ENCODE peak calls at places on chromosome 12, in five cellular contexts. X is AG04450, H is hepatocyte, Q is left lung, U is Caco-2. R is an unnamed sample.

GRCh38 chr12:120439646-120440247 is 1.8 kb downstream of the COX6A1 start:
- DNase-seq in Q (no peak), U (peak), X (no peak), H (peak), R (peak)

GRCh38 chr12:27048822-27049752 is 26.7 kb downstream of the MED21 start:
- DNase-seq in H (peak), U (no peak), Q (no peak), X (peak), R (no peak)

GRCh38 chr12:46404225-46404631 is 31.7 kb upstream of the SLC38A2 start:
- DNase-seq in H (no peak), U (no peak), X (no peak), Q (no peak), R (no peak)

GRCh38 chr12:57148469-57149308 is 1.3 kb upstream of the LRP1-AS start:
- DNase-seq in U (peak), X (no peak), Q (no peak), H (peak), R (no peak)

GRCh38 chr12:117816-118345 is 51.3 kb downstream of the IQSEC3 start:
- DNase-seq in U (no peak), Q (no peak), X (no peak), H (no peak), R (peak)

GRCh38 chr12:66688836-66689439 is 10.1 kb upstream of the GRIP1 start:
- DNase-seq in U (peak), X (no peak), H (peak), Q (no peak), R (no peak)

GRCh38 chr12:52337054-52337453 is 15.9 kb upstream of the KRT83 start:
- DNase-seq in X (no peak), H (no peak), Q (no peak), U (no peak), R (no peak)

GRCh38 chr12:129101404-129101803 is 248.1 kb downstream of the GLT1D1 start:
- DNase-seq in U (no peak), Q (no peak), X (no peak), H (no peak), R (no peak)

GRCh38 chr12:52867636-52868035 is 18.8 kb upstream of the KRT78 start:
- DNase-seq in U (no peak), Q (peak), X (no peak), H (no peak), R (no peak)

GRCh38 chr12:120690978-120691377 is 4.0 kb downstream of the MLEC start:
- DNase-seq in X (no peak), H (no peak), Q (no peak), U (no peak), R (no peak)

GRCh38 chr12:67910360-67911292 is 78.6 kb upstream of the IFNG-AS1 start:
- DNase-seq in X (peak), U (no peak), H (no peak), Q (no peak), R (no peak)

GRCh38 chr12:42099433-42099832 is 45.2 kb downstream of the GXYLT1 start:
- DNase-seq in H (no peak), U (no peak), Q (no peak), X (no peak), R (no peak)

GRCh38 chr12:42104784-42105183 is 39.9 kb downstream of the GXYLT1 start:
- DNase-seq in U (no peak), X (no peak), H (no peak), Q (no peak), R (no peak)

GRCh38 chr12:42102720-42103119 is 42.0 kb downstream of the GXYLT1 start:
- DNase-seq in X (no peak), Q (no peak), H (no peak), U (no peak), R (no peak)

GRCh38 chr12:42103155-42103554 is 41.5 kb downstream of the GXYLT1 start:
- DNase-seq in Q (no peak), X (no peak), H (no peak), U (no peak), R (no peak)

GRCh38 chr12:42104087-42104486 is 40.6 kb downstream of the GXYLT1 start:
- DNase-seq in Q (no peak), U (no peak), H (no peak), X (no peak), R (no peak)
- TF ChIP-seq CTCF in Q (no peak), U (no peak), H (peak), X (peak), R (peak)

GRCh38 chr12:75684678-75685620 is 173.5 kb upstream of the KRR1 start:
- DNase-seq in H (no peak), X (no peak), Q (no peak), U (no peak), R (no peak)

GRCh38 chr12:75694891-75695290 is 183.5 kb upstream of the KRR1 start:
- DNase-seq in U (no peak), X (no peak), Q (no peak), H (no peak), R (no peak)

GRCh38 chr12:75685826-75686225 is 174.4 kb upstream of the KRR1 start:
- DNase-seq in X (no peak), U (no peak), Q (no peak), H (no peak), R (no peak)

GRCh38 chr12:75692883-75693282 is 181.5 kb upstream of the KRR1 start:
- DNase-seq in X (no peak), Q (no peak), U (no peak), H (no peak), R (no peak)

DNA sequence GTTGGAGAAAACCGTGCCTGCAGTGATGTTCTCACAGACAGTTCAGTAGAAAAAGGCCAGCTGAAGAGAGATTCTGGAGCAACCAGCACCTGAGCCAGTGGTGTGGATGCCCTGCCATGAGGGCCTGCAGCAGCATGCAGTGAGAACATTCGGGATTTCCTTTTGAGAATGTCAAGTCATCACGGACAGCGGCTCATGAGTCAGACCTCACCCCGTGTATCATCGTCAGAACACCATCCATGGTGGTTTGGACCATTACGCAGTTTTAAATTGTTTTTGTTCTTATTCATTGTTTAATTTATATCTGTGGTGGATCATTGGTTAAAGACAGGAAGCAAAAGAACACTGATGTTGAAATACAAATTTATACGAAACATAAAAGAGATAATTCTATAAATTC is 179.1 kb upstream of the KRR1 start:
- DNase-seq in U (no peak), H (no peak), X (peak), Q (no peak), R (no peak)
- TF ChIP-seq CTCF in U (no peak), H (no peak), X (no peak), Q (no peak), R (no peak)

GRCh38 chr12:99039367-99040120 is 394.5 kb downstream of the APAF1 start:
- DNase-seq in U (no peak), Q (no peak), H (no peak), X (no peak), R (no peak)

GRCh38 chr12:99045158-99045557 is 400.1 kb downstream of the APAF1 start:
- DNase-seq in U (no peak), H (no peak), X (no peak), Q (no peak), R (no peak)

GRCh38 chr12:99043319-99043914 is 398.3 kb downstream of the APAF1 start:
- DNase-seq in U (peak), H (peak), Q (peak), X (peak), R (no peak)
- TF ChIP-seq CTCF in U (peak), H (peak), Q (peak), X (peak), R (peak)

GRCh38 chr12:96329545-96329944 is 70.7 kb downstream of the CDK17 start:
- DNase-seq in X (no peak), Q (no peak), H (no peak), U (no peak), R (no peak)

GRCh38 chr12:96327346-96327745 is 72.9 kb downstream of the CDK17 start:
- DNase-seq in Q (no peak), U (no peak), H (no peak), X (no peak), R (no peak)

GRCh38 chr12:96329018-96329417 is 71.2 kb downstream of the CDK17 start:
- DNase-seq in U (no peak), X (no peak), H (no peak), Q (no peak), R (no peak)

GRCh38 chr12:96326628-96327227 is 73.5 kb downstream of the CDK17 start:
- DNase-seq in U (no peak), Q (no peak), X (no peak), H (no peak), R (no peak)

GRCh38 chr12:96327889-96328288 is 72.3 kb downstream of the CDK17 start:
- DNase-seq in Q (no peak), H (no peak), X (no peak), U (no peak), R (no peak)
- TF ChIP-seq CTCF in Q (no peak), H (no peak), X (no peak), U (no peak), R (no peak)

DNA sequence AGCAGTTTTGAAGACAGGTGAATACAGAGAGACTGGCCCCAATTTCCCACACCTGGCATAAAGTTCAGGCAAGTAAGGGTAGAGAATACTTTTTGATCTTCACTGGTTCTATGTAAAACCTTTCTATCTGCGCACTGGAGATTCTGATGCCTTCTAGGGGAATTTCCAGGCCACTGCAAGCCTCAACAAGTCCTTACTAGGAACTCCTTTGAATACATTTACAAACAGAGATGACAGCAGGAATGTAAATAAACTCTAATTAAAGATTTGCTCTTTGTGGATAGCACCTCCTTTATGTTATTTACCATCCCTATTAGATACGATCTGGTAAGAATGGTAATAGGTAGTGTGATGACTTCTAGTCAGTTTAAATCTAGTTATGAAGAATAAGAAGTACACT is 69.2 kb downstream of the NTN4 start:
- DNase-seq in U (peak), H (no peak), X (no peak), Q (no peak), R (no peak)
- TF ChIP-seq CTCF in U (peak), H (no peak), X (peak), Q (no peak), R (peak)

R was measured in chondrocyte.